ENCODE peak calls at places on chromosomes 16 and 17, in four cellular contexts. E, T, Z and V are unnamed samples.

GRCh38 chr17:6546069-6546718 is 10.2 kb downstream of the PITPNM3 start:
- DNase-seq in E (peak), T (no peak), Z (no peak), V (no peak)

GRCh38 chr17:50737118-50737698 is 17.8 kb downstream of the LUC7L3 start:
- DNase-seq in E (no peak), T (no peak), Z (no peak), V (no peak)

GRCh38 chr17:77882481-77883212 is 75.9 kb upstream of the TNRC6C start:
- DNase-seq in E (peak), T (no peak), Z (peak), V (no peak)

GRCh38 chr17:28878981-28879380 is 18.6 kb downstream of the FLOT2 start:
- DNase-seq in E (peak), T (peak), Z (peak), V (no peak)

GRCh38 chr17:60106377-60107059 is 27.8 kb upstream of the HEATR6 start:
- DNase-seq in E (peak), T (no peak), Z (no peak), V (no peak)

GRCh38 chr16:85363881-85364280 is 249.2 kb upstream of the GSE1 start:
- DNase-seq in E (peak), T (no peak), Z (no peak), V (no peak)

GRCh38 chr17:2928294-2928890 is 132.2 kb downstream of the RAP1GAP2 start:
- DNase-seq in E (no peak), T (no peak), Z (no peak), V (no peak)

GRCh38 chr16:1426734-1427451 is 4.0 kb upstream of the PERCC1 start:
- DNase-seq in E (no peak), T (no peak), Z (no peak), V (no peak)

GRCh38 chr17:19987897-19988296 is 10.3 kb upstream of the AKAP10 start:
- DNase-seq in E (no peak), T (no peak), Z (no peak), V (no peak)

GRCh38 chr16:87293990-87294389 is 23.2 kb downstream of the C16orf95 start:
- DNase-seq in E (no peak), T (no peak), Z (no peak), V (no peak)

GRCh38 chr17:82923366-82924113 is 83.7 kb upstream of the ZNF750 start:
- DNase-seq in E (no peak), T (no peak), Z (no peak), V (no peak)

GRCh38 chr17:2214047-2214717 is 89.4 kb downstream of the SMG6 start:
- DNase-seq in E (peak), T (no peak), Z (no peak), V (no peak)

GRCh38 chr16:73616186-73616585 is 568.3 kb upstream of the ZFHX3 start:
- DNase-seq in E (no peak), T (no peak), Z (no peak), V (no peak)

GRCh38 chr17:57268176-57268575 is 11.9 kb downstream of the MSI2 start:
- DNase-seq in E (no peak), T (no peak), Z (no peak), V (no peak)

GRCh38 chr17:19321481-19322128 is 40.9 kb downstream of the B9D1 start:
- DNase-seq in E (no peak), T (no peak), Z (no peak), V (no peak)

GRCh38 chr17:3894927-3895343 is 2.1 kb upstream of the CAMKK1 start:
- DNase-seq in E (peak), T (peak), Z (no peak), V (no peak)

GRCh38 chr17:64387145-64387473 is 3.6 kb downstream of the PECAM1 start:
- DNase-seq in E (no peak), T (no peak), Z (no peak), V (no peak)

GRCh38 chr17:17605747-17606083 is 14.2 kb upstream of the PEMT start:
- DNase-seq in E (peak), T (no peak), Z (no peak), V (no peak)

GRCh38 chr17:61399131-61400057 is at the start of gene TBX2:
- DNase-seq in E (peak), T (peak), Z (no peak), V (no peak)
- TF ChIP-seq EZH2 in E (no peak), T (no peak), Z (peak), V (no peak)

GRCh38 chr16:23298290-23298689 is 3.8 kb upstream of the SCNN1B start:
- DNase-seq in E (no peak), T (no peak), Z (no peak), V (no peak)

GRCh38 chr16:23301251-23302044 is 654 bp upstream of the SCNN1B start:
- DNase-seq in E (no peak), T (no peak), Z (no peak), V (no peak)

GRCh38 chr16:23303685-23304084 is 1.6 kb downstream of the SCNN1B start:
- DNase-seq in E (no peak), T (no peak), Z (no peak), V (no peak)

GRCh38 chr16:23304620-23305019 is 2.5 kb downstream of the SCNN1B start:
- DNase-seq in E (no peak), T (no peak), Z (no peak), V (no peak)

GRCh38 chr16:23302045-23302956 is at the start of gene SCNN1B:
- DNase-seq in E (no peak), T (peak), Z (peak), V (no peak)
- TF ChIP-seq EZH2 in E (peak), T (no peak), Z (no peak), V (no peak)

GRCh38 chr17:79608729-79609039 is 2.2 kb downstream of the RBFOX3 start:
- DNase-seq in E (no peak), T (no peak), Z (no peak), V (no peak)

GRCh38 chr17:79607941-79608728 is 2.7 kb downstream of the RBFOX3 start:
- DNase-seq in E (peak), T (no peak), Z (peak), V (no peak)

GRCh38 chr17:79609616-79610150 is 1.2 kb downstream of the RBFOX3 start:
- DNase-seq in E (no peak), T (no peak), Z (no peak), V (no peak)

GRCh38 chr17:79610151-79610645 is 653 bp downstream of the RBFOX3 start:
- DNase-seq in E (no peak), T (no peak), Z (no peak), V (no peak)

DNA sequence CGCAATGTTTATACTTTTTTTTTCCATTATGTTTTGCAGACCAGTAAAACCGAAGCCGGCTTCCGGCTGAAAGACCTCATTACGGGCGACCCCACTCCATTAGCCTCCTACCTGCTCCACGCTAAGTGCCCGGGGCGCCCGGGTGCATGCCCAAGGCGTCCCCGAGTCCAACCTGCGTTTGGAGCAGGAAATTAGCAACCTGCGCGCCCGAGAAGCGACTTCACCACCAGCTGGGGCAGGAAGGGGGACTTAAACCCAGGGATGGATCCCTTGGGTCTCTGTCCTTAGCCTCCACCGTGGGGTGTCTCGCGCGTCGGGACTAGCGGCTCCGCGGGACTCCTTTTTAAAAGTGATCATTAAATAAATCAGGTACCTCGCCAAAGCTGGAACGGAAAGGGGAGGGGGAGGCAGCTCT is 1.7 kb downstream of the RBFOX3 start:
- DNase-seq in E (no peak), T (no peak), Z (no peak), V (no peak)
- TF ChIP-seq EZH2 in E (no peak), T (no peak), Z (peak), V (peak)

DNA sequence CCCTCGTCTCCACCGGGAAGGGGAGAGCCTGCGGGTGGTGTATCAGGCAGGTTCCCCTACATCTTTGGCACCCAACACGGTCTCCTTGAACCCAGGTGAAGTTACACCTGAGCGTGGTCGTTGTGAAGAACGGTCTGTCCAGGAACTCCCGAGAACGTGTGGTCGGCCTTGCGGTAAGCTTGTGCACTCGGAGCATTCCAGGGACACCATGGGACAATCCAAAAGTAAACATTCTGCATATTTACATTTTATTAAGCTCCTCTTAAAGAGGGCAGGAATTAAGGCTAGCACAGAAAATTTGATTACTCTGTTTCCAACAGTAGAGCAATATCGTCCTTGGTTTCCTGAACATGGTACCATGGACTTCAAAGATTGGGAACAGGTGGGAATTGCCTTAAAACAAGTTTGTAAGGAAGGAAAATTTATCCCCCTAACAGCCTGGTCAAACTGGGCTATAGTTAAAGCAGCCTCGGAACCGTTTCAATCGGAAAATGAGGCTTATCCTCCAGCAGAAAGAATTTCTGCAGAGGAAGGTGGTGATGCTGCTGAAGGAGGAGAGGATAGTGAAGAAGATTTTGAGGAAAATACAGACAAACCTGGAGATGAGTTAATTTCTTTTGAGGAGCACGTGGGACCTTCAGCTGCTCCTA is 18.2 kb downstream of the ALOX15B start:
- DNase-seq in E (no peak), T (no peak), Z (no peak), V (no peak)
- TF ChIP-seq EZH2 in E (no peak), T (no peak), Z (no peak), V (no peak)

GRCh38 chr17:11803226-11803625 is 194.0 kb downstream of the ZNF18 start:
- DNase-seq in E (no peak), T (no peak), Z (peak), V (no peak)
- TF ChIP-seq EZH2 in E (no peak), T (no peak), Z (no peak), V (no peak)

DNA sequence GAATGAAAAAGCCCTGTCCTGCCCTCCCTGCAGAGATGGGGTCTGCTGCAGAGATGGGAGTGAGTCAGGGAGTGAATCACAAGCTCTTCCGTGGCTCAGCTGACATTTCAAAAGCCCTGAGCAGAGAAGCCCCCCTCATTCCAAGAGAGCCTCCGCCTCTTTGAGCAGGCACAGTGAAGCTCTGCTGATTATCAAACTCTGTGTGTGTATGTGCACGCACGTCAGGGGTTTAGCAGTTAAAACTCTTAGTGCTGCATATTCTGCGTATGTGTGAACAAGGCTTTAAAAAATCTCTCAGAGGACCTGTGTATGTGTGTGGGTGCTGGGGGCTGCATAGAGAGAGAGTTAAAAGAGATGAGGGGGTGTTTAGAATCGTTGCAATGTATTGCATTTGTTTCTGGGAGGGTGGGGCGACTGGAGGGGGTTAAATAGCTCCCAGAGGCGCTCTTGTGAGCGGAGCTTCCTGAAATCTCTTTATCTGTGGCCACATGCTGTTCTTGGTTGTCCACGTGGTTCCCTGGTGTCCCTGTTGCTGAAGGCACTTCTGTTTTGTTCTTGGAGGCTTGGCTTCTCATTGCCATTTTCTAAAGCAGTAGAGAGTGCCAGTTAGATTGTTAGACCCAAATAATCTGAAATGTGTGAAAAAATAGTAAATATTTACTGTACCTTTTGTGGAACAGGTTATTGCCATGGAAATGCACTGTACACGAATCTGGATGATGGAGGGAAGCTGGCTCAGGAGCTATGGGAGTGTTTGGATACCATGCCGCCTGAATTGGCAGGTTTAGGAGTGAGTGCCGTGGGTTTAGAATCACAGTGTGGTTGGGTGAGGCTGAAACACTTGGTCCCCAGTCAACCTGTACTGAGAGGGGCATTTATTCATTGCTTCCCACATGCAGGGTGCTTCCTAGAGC is 116.6 kb downstream of the PRKCB start:
- DNase-seq in E (peak), T (no peak), Z (peak), V (peak)
- TF ChIP-seq EZH2 in E (no peak), T (no peak), Z (no peak), V (no peak)

GRCh38 chr16:62715701-62716100 is 679.5 kb upstream of the CDH8 start:
- DNase-seq in E (no peak), T (no peak), Z (no peak), V (no peak)

GRCh38 chr16:62709856-62710255 is 673.6 kb upstream of the CDH8 start:
- DNase-seq in E (no peak), T (no peak), Z (no peak), V (no peak)

DNA sequence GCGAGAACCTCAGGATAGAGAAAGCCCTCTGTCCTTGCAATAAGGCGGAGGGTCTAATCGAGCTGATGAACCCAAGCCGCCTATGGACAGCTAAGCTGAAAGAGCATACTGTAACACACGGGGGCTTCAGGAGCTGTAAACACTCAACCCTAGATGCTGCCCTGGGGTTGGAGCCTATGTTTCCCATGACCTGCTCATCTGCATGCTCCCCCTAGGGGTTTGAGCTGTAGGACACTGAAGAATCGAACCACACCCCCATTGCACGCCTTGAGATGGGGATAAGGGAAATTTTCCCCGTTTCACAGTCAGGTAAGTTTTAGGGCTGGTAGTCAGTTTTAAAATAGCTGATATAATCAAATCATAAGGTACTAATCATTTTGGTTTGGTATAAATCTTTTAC is 675.6 kb upstream of the CDH8 start:
- DNase-seq in E (no peak), T (no peak), Z (peak), V (no peak)
- TF ChIP-seq EZH2 in E (no peak), T (no peak), Z (no peak), V (no peak)